ENCODE peak calls at places on chromosomes 11 and 22, in nine cellular contexts. C is CD8-positive, alpha-beta T cell; H is lower lobe of right lung; Q is left ventricle myocardium inferior; Z is AG09309; U is keratinocyte; D is tibial nerve; Y is fibroblast of pulmonary artery; I is CD4-positive, alpha-beta T cell. O is an unnamed sample.
A peak's percentile ranks its signal among the peaks of the same experiment; 100 is the strongest.

GRCh38 chr22:37279469-37279868 is 2.8 kb upstream of the CYTH4 start:
- DNase-seq in Z (no peak), Y (peak; percentile 35), I (no peak), U (no peak), C (no peak), D (no peak), Q (no peak), H (no peak), O (no peak)

GRCh38 chr11:68166969-68167368 is 45.8 kb upstream of the CHKA start:
- DNase-seq in Q (no peak), D (no peak), C (no peak), I (no peak), H (no peak), Y (no peak), U (no peak), Z (no peak), O (no peak)

GRCh38 chr22:38250642-38251354 is 22.0 kb downstream of the TMEM184B start:
- DNase-seq in D (no peak), Q (no peak), Y (no peak), Z (no peak), C (no peak), I (no peak), U (no peak), H (no peak), O (no peak)

GRCh38 chr22:46596819-46597218 is 23.4 kb upstream of the GRAMD4 start:
- DNase-seq in Q (no peak), Y (no peak), Z (no peak), C (no peak), I (no peak), U (no peak), D (no peak), H (peak; percentile 89), O (no peak)

GRCh38 chr11:114197799-114198500 is 98.2 kb upstream of the NNMT start:
- DNase-seq in Z (no peak), Y (peak; percentile 99), U (no peak), I (no peak), H (peak; percentile 83), Q (peak; percentile 81), D (no peak), C (no peak), O (no peak)

GRCh38 chr11:3954448-3955298 is 99.2 kb downstream of the STIM1 start:
- DNase-seq in Y (no peak), H (no peak), I (no peak), Z (no peak), D (no peak), U (no peak), Q (no peak), C (no peak), O (no peak)

GRCh38 chr11:35030716-35031213 is 108.2 kb upstream of the CD44 start:
- DNase-seq in H (no peak), Q (peak; percentile 35), Z (peak; percentile 86), C (peak; percentile 38), U (peak; percentile 75), Y (peak; percentile 92), I (peak; percentile 29), D (peak; percentile 45), O (no peak)

GRCh38 chr11:94077568-94078293 is 50.9 kb upstream of the PANX1 start:
- DNase-seq in I (no peak), C (no peak), D (no peak), Y (peak; percentile 16), Q (no peak), Z (no peak), H (peak; percentile 63), U (no peak), O (no peak)

GRCh38 chr22:43827926-43828710 is 16.0 kb upstream of the EFCAB6 start:
- DNase-seq in I (no peak), Y (no peak), D (no peak), C (no peak), Q (no peak), Z (no peak), H (no peak), U (no peak), O (no peak)

GRCh38 chr22:43824724-43825485 is 12.8 kb upstream of the EFCAB6 start:
- DNase-seq in I (no peak), Z (no peak), H (no peak), U (no peak), C (no peak), Q (no peak), D (no peak), Y (no peak), O (no peak)

GRCh38 chr22:43825651-43826050 is 13.5 kb upstream of the EFCAB6 start:
- DNase-seq in Y (no peak), C (no peak), U (no peak), Z (no peak), D (no peak), H (no peak), I (no peak), Q (no peak), O (no peak)

GRCh38 chr22:43827336-43827735 is 15.2 kb upstream of the EFCAB6 start:
- DNase-seq in Z (no peak), H (no peak), U (no peak), Q (no peak), C (no peak), Y (no peak), I (no peak), D (no peak), O (no peak)

DNA sequence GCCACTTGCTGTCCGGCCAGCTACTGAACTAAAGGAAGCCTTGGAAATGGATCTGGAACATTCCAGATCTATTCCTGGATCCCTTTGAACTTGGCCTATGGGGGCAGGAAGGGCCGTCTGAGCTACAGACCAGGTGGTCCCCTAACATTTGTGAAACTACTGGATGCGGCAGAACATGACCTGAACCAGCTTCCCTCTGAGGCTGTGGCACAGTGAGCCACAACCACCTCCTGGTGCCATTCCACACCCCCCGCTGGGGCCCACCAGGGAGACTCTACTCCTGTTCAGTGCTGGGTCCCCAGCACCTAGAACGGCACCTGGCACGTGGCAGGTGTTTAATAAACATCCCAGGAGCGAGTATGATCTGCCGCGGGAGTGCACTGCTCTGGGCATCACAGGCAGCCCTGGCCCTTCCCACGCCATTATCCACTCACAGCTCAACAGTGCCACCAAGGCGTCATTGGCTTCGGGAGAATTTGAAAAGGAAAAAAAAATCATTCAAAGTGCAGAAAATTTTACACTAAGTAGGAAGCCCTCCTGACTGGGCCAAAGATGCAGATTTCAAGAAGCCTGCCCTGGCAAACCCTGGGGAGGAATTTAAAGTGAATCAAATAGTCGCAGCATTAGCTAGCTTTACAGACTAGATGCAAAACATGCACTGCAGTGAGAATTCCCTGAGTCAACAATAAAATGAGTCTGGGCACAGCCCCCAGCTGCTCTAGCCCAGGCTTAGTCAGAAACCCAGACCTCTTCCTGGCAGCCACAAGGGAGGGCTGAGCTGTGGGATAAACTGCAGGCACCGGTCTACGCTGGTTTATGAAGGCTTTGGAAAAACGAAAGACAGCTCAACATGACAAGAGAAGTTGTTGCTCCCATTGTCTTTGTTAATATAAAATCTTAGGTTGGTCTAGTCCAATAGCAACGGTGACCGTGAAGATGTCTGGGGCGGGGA is 14.3 kb upstream of the EFCAB6 start:
- DNase-seq in I (no peak), C (no peak), D (no peak), Q (no peak), U (no peak), Y (peak; percentile 65), Z (peak; percentile 39), H (no peak), O (no peak)
- TF ChIP-seq CTCF in I (no peak), C (no peak), D (no peak), Q (peak; percentile 41), U (peak; percentile 71), Y (peak; percentile 5), Z (peak; percentile 56), H (peak; percentile 30), O (no peak)

DNA sequence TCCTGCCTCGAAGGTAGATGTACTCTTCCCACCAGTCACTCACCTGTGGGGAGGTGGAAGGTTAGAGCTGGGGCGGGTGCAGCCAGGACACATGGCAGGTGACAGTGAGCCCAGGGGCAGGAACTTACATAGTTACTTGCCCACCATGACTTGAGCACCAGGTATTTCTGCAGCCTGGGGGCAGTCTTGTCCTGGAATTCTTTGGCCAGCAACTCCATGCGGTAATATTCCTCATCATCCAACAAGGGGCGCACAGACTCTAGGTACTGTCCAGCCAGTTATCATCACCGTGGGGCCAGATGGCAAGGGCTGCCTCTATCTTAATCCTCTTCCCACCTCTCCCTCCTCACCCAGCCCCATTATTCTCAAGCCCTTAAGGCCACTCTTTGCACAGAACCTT is 2.2 kb downstream of the CPT1B start:
- DNase-seq in H (no peak), Q (no peak), C (no peak), Y (peak; percentile 71), I (no peak), U (peak; percentile 26), D (no peak), Z (peak; percentile 10), O (peak; percentile 20)
- TF ChIP-seq CTCF in H (peak; percentile 17), Q (peak; percentile 54), C (no peak), Y (peak; percentile 50), I (no peak), U (peak; percentile 60), D (no peak), Z (peak; percentile 44), O (peak; percentile 36)

GRCh38 chr11:128042290-128042751 is 545.0 kb downstream of the ETS1 start:
- DNase-seq in C (no peak), D (no peak), U (no peak), H (no peak), Z (no peak), Y (no peak), I (no peak), Q (no peak), O (peak; percentile 63)

GRCh38 chr11:128040603-128041002 is 546.8 kb downstream of the ETS1 start:
- DNase-seq in U (no peak), Z (no peak), H (no peak), Y (peak; percentile 66), C (no peak), Q (no peak), I (no peak), D (no peak), O (no peak)

GRCh38 chr11:128036006-128036405 is 551.4 kb downstream of the ETS1 start:
- DNase-seq in I (no peak), D (no peak), Z (no peak), H (no peak), Q (no peak), U (no peak), C (no peak), Y (no peak), O (no peak)

GRCh38 chr11:128036556-128037093 is 550.7 kb downstream of the ETS1 start:
- DNase-seq in U (no peak), Y (no peak), Q (no peak), I (no peak), H (no peak), D (no peak), C (no peak), Z (no peak), O (no peak)

DNA sequence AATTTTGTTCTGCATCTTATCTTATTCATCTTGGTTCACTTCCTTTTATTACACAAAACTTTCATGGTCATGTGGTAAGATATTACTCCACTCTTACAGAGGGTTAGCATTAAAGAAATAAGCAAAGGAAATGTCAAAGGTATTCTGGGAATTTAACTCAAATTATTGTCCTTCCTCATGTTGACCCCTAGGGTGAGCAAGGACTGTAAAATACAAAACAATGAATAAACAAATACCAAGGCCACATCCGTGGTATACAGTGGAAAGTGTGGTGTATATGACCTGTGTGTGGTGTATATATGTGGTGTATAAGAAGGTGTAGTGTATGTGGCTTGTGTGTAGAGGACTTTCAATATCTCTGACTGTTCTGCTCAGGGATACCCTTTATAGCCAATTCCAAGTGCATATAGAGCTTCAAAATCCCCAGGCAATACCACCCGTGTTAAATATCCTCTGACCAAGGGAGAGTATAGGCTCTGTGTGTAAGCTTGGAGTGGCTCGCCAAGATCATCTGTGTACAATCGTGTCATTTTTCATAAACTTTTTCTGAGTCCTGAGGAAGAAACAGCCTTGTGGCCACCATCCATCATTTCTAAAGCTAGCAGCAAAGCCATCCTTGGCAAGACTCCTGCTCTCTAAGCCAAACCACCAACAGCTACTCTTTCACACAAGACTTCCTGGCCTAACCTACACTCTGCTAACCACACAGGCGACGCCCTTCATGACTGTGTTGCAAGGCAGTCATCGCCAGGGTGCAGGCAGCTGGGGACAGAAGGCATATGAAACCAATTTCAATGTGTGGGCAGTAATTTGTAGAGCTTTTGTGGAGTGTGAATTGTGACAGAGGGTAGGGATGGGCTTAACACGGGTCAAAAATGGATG is 548.0 kb downstream of the ETS1 start:
- DNase-seq in C (peak; percentile 85), D (peak; percentile 33), U (no peak), H (peak; percentile 82), Z (peak; percentile 92), Y (peak; percentile 85), Q (no peak), I (peak; percentile 72), O (no peak)
- TF ChIP-seq CTCF in C (peak; percentile 22), D (no peak), U (no peak), H (no peak), Z (peak; percentile 23), Y (peak; percentile 6), Q (no peak), I (peak; percentile 8), O (no peak)

GRCh38 chr22:23007823-23008222 is 62.5 kb upstream of the GNAZ start:
- DNase-seq in Y (no peak), D (peak; percentile 18), Q (no peak), C (no peak), I (no peak), U (no peak), Z (no peak), H (no peak), O (no peak)

GRCh38 chr22:23008887-23009286 is 61.4 kb upstream of the GNAZ start:
- DNase-seq in U (no peak), D (no peak), H (no peak), Y (no peak), C (no peak), I (no peak), Z (no peak), Q (no peak), O (no peak)

GRCh38 chr22:23011105-23011674 is 59.1 kb upstream of the GNAZ start:
- DNase-seq in D (no peak), Z (no peak), I (no peak), Q (no peak), H (no peak), Y (no peak), C (no peak), U (no peak), O (no peak)

GRCh38 chr22:23012081-23012622 is 58.2 kb upstream of the GNAZ start:
- DNase-seq in H (no peak), U (no peak), I (no peak), Y (no peak), Q (no peak), C (no peak), Z (no peak), D (no peak), O (no peak)

DNA sequence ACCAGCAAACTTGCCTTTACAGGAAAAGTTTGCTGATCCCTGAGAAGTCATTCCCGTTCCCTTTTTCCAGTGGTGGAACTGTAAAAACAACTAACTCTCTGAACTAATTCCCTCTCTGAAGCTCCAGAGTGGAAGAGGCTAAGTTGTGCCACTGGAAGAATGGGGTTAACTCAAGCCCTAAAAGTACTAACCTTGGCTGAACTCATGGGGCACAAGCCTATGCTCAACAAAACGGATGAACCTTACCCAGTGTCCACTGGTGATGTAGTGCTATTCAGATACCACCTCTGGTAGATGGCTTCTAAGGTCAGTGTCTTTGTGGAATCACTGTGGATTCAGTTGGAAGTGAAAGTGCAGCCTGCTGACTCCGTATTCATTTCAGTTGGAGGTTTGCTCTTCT is 59.9 kb upstream of the GNAZ start:
- DNase-seq in Q (no peak), Z (no peak), I (no peak), D (no peak), U (no peak), H (no peak), C (no peak), Y (no peak), O (no peak)
- TF ChIP-seq CTCF in Q (no peak), Z (no peak), I (no peak), D (no peak), U (no peak), H (no peak), C (no peak), Y (no peak), O (no peak)

O was measured in nephron progenitor cell.